ENCODE peak calls at places on chromosomes 6 and 20, in ten cellular contexts. J is NB4; Z is A549; Y is T-helper 22 cell; R is CD8-positive, alpha-beta T cell; F is HS-27A; K is neural progenitor cell; L is small intestine; A is kidney tubule cell; G is lower lobe of right lung. T is an unnamed sample.

GRCh38 chr20:38434310-38434741 is 802 bp downstream of the SNHG17 start:
- DNase-seq in J (peak), Z (peak), Y (no peak), R (no peak), F (no peak), K (peak), L (peak), A (no peak), G (peak), T (no peak)

GRCh38 chr6:126672654-126673053 is 332.7 kb downstream of the CENPW start:
- DNase-seq in J (no peak), Z (no peak), Y (no peak), R (no peak), F (no peak), K (no peak), L (no peak), A (no peak), G (no peak), T (no peak)

GRCh38 chr6:28824793-28825731 is 98.7 kb downstream of the TRIM27 start:
- DNase-seq in J (no peak), Z (no peak), Y (no peak), R (no peak), F (no peak), K (peak), L (no peak), A (no peak), G (no peak), T (no peak)

GRCh38 chr6:154154389-154154967 is 115.4 kb downstream of the OPRM1 start:
- DNase-seq in J (peak), Z (peak), Y (peak), R (peak), F (peak), K (peak), L (peak), A (peak), G (no peak), T (no peak)

GRCh38 chr6:110233769-110234374 is 53.6 kb downstream of the CDC40 start:
- DNase-seq in J (peak), Z (no peak), Y (no peak), R (no peak), F (no peak), K (no peak), L (peak), A (peak), G (no peak), T (no peak)

GRCh38 chr20:45283529-45284065 is 23.0 kb upstream of the RBPJL start:
- DNase-seq in J (no peak), Z (no peak), Y (no peak), R (no peak), F (no peak), K (no peak), L (no peak), A (peak), G (no peak), T (no peak)

GRCh38 chr6:142943746-142944125 is 1.2 kb downstream of the HIVEP2 start:
- DNase-seq in J (peak), Z (peak), Y (peak), R (peak), F (no peak), K (peak), L (peak), A (peak), G (no peak), T (no peak)

GRCh38 chr6:2498224-2498623 is 252.5 kb downstream of the MYLK4 start:
- DNase-seq in J (no peak), Z (no peak), Y (no peak), R (no peak), F (no peak), K (no peak), L (no peak), A (peak), G (no peak), T (no peak)

GRCh38 chr20:2946988-2947961 is 74.0 kb downstream of the PTPRA start:
- DNase-seq in J (peak), Z (peak), Y (no peak), R (no peak), F (no peak), K (peak), L (peak), A (peak), G (no peak), T (no peak)

GRCh38 chr6:43254138-43254817 is 11.0 kb downstream of the TTBK1 start:
- DNase-seq in J (no peak), Z (no peak), Y (no peak), R (no peak), F (no peak), K (no peak), L (no peak), A (no peak), G (no peak), T (no peak)

GRCh38 chr6:24522090-24522820 is 27.5 kb downstream of the ALDH5A1 start:
- DNase-seq in J (no peak), Z (no peak), Y (no peak), R (no peak), F (no peak), K (no peak), L (no peak), A (peak), G (no peak), T (no peak)

GRCh38 chr6:31272431-31272830 is 539 bp upstream of the HLA-C start:
- DNase-seq in J (peak), Z (no peak), Y (no peak), R (no peak), F (no peak), K (peak), L (peak), A (peak), G (no peak), T (no peak)

GRCh38 chr6:22147983-22148797 is 148.6 kb downstream of the PRL start:
- DNase-seq in J (no peak), Z (peak), Y (no peak), R (no peak), F (peak), K (peak), L (peak), A (peak), G (peak), T (peak)

GRCh38 chr6:84764332-84765049 is at the start of gene TBX18:
- DNase-seq in J (no peak), Z (peak), Y (no peak), R (no peak), F (peak), K (peak), L (peak), A (peak), G (peak), T (peak)

GRCh38 chr6:151136141-151136755 is 103.5 kb upstream of the AKAP12 start:
- DNase-seq in J (no peak), Z (no peak), Y (no peak), R (no peak), F (no peak), K (peak), L (peak), A (peak), G (no peak), T (no peak)

GRCh38 chr6:115753446-115753845 is 307.2 kb downstream of the FRK start:
- DNase-seq in J (no peak), Z (no peak), Y (no peak), R (no peak), F (no peak), K (no peak), L (no peak), A (peak), G (no peak), T (no peak)

GRCh38 chr6:158086706-158087518 is 81.2 kb downstream of the SERAC1 start:
- DNase-seq in J (peak), Z (no peak), Y (no peak), R (no peak), F (no peak), K (no peak), L (no peak), A (no peak), G (peak), T (no peak)

GRCh38 chr6:145818796-145819195 is 4.2 kb upstream of the FBXO30 start:
- DNase-seq in J (no peak), Z (no peak), Y (no peak), R (no peak), F (no peak), K (no peak), L (peak), A (no peak), G (no peak), T (no peak)

GRCh38 chr6:108904731-108905130 is 56.5 kb downstream of the ARMC2 start:
- DNase-seq in J (no peak), Z (no peak), Y (no peak), R (no peak), F (no peak), K (no peak), L (peak), A (peak), G (no peak), T (no peak)

GRCh38 chr20:41387433-41387832 is 20.8 kb upstream of the EMILIN3 start:
- DNase-seq in J (no peak), Z (no peak), Y (no peak), R (no peak), F (no peak), K (peak), L (no peak), A (no peak), G (peak), T (no peak)

GRCh38 chr6:132388291-132388690 is 13.0 kb downstream of the MOXD1 start:
- DNase-seq in J (no peak), Z (no peak), Y (no peak), R (no peak), F (no peak), K (no peak), L (no peak), A (peak), G (no peak), T (no peak)

GRCh38 chr6:158626360-158627167 is 18.0 kb downstream of the DYNLT1 start:
- DNase-seq in J (no peak), Z (no peak), Y (no peak), R (no peak), F (no peak), K (no peak), L (no peak), A (no peak), G (no peak), T (no peak)

GRCh38 chr6:142907544-142907943 is 37.4 kb downstream of the HIVEP2 start:
- DNase-seq in J (no peak), Z (no peak), Y (peak), R (no peak), F (no peak), K (no peak), L (no peak), A (no peak), G (no peak), T (no peak)

GRCh38 chr6:165664553-165665383 is 1.7 kb upstream of the PDE10A start:
- DNase-seq in J (no peak), Z (no peak), Y (no peak), R (no peak), F (no peak), K (peak), L (no peak), A (peak), G (no peak), T (no peak)

GRCh38 chr6:19851273-19852089 is 14.3 kb downstream of the ID4 start:
- DNase-seq in J (peak), Z (peak), Y (no peak), R (no peak), F (no peak), K (peak), L (peak), A (peak), G (no peak), T (no peak)

GRCh38 chr20:7362601-7363000 is 577.7 kb downstream of the HAO1 start:
- DNase-seq in J (no peak), Z (no peak), Y (no peak), R (no peak), F (no peak), K (no peak), L (no peak), A (no peak), G (no peak), T (no peak)

GRCh38 chr6:151561238-151561637 is 67.4 kb downstream of the CCDC170 start:
- DNase-seq in J (no peak), Z (peak), Y (no peak), R (no peak), F (no peak), K (no peak), L (no peak), A (no peak), G (no peak), T (no peak)